ENCODE peak calls at places on chromosomes 6 and 20, in seven cellular contexts. One of them, this sample, is unnamed.

GRCh38 chr6:137728386-137729349 is 138.4 kb upstream of the TNFAIP3 start:
- DNase-seq in NCI-H2081: no peak
- DNase-seq in mucosa of descending colon: no peak
- DNase-seq in lower leg skin: no peak
- DNase-seq in stimulated activated CD4-positive, alpha-beta T cell treated with anti-CD3 and anti-CD28 coated beads, Interleukin-4, amount 100 ng/mL, for 24 hours: no peak
- DNase-seq in nucleus accumbens: no peak
- DNase-seq in heart left ventricle: peak; percentile 32
- DNase-seq in this sample: no peak

GRCh38 chr6:53461041-53461656 is 83.8 kb downstream of the GCLC start:
- DNase-seq in heart left ventricle: no peak
- DNase-seq in nucleus accumbens: no peak
- DNase-seq in lower leg skin: no peak
- DNase-seq in mucosa of descending colon: no peak
- DNase-seq in stimulated activated CD4-positive, alpha-beta T cell treated with anti-CD3 and anti-CD28 coated beads, Interleukin-4, amount 100 ng/mL, for 24 hours: no peak
- DNase-seq in NCI-H2081: peak; percentile 25
- DNase-seq in this sample: no peak

GRCh38 chr20:22182148-22182547 is 402.2 kb downstream of the FOXA2 start:
- DNase-seq in mucosa of descending colon: no peak
- DNase-seq in lower leg skin: no peak
- DNase-seq in heart left ventricle: no peak
- DNase-seq in stimulated activated CD4-positive, alpha-beta T cell treated with anti-CD3 and anti-CD28 coated beads, Interleukin-4, amount 100 ng/mL, for 24 hours: no peak
- DNase-seq in NCI-H2081: no peak
- DNase-seq in nucleus accumbens: no peak
- DNase-seq in this sample: no peak

GRCh38 chr20:50376179-50376887 is 133.8 kb upstream of the PTPN1 start:
- DNase-seq in lower leg skin: no peak
- DNase-seq in heart left ventricle: no peak
- DNase-seq in NCI-H2081: no peak
- DNase-seq in mucosa of descending colon: no peak
- DNase-seq in nucleus accumbens: no peak
- DNase-seq in stimulated activated CD4-positive, alpha-beta T cell treated with anti-CD3 and anti-CD28 coated beads, Interleukin-4, amount 100 ng/mL, for 24 hours: no peak
- DNase-seq in this sample: no peak

GRCh38 chr6:158635427-158636073 is 9.0 kb downstream of the DYNLT1 start:
- DNase-seq in heart left ventricle: no peak
- DNase-seq in stimulated activated CD4-positive, alpha-beta T cell treated with anti-CD3 and anti-CD28 coated beads, Interleukin-4, amount 100 ng/mL, for 24 hours: no peak
- DNase-seq in nucleus accumbens: no peak
- DNase-seq in lower leg skin: no peak
- DNase-seq in NCI-H2081: no peak
- DNase-seq in mucosa of descending colon: no peak
- DNase-seq in this sample: no peak

GRCh38 chr6:16146527-16146955 is 17.7 kb downstream of the MYLIP start:
- DNase-seq in mucosa of descending colon: no peak
- DNase-seq in lower leg skin: no peak
- DNase-seq in NCI-H2081: peak; percentile 90
- DNase-seq in stimulated activated CD4-positive, alpha-beta T cell treated with anti-CD3 and anti-CD28 coated beads, Interleukin-4, amount 100 ng/mL, for 24 hours: no peak
- DNase-seq in nucleus accumbens: no peak
- DNase-seq in heart left ventricle: no peak
- DNase-seq in this sample: no peak

GRCh38 chr20:21161926-21162325 is 36.0 kb downstream of the KIZ start:
- DNase-seq in NCI-H2081: no peak
- DNase-seq in stimulated activated CD4-positive, alpha-beta T cell treated with anti-CD3 and anti-CD28 coated beads, Interleukin-4, amount 100 ng/mL, for 24 hours: no peak
- DNase-seq in mucosa of descending colon: no peak
- DNase-seq in nucleus accumbens: no peak
- DNase-seq in heart left ventricle: no peak
- DNase-seq in lower leg skin: no peak
- DNase-seq in this sample: no peak

GRCh38 chr20:56628873-56629463 is at the start of gene TFAP2C:
- DNase-seq in nucleus accumbens: no peak
- DNase-seq in lower leg skin: peak; percentile 97
- DNase-seq in stimulated activated CD4-positive, alpha-beta T cell treated with anti-CD3 and anti-CD28 coated beads, Interleukin-4, amount 100 ng/mL, for 24 hours: peak; percentile 6
- DNase-seq in mucosa of descending colon: peak; percentile 82
- DNase-seq in heart left ventricle: peak; percentile 68
- DNase-seq in NCI-H2081: no peak
- DNase-seq in this sample: no peak

GRCh38 chr6:112061605-112062004 is 7.7 kb downstream of the CCN6 start:
- DNase-seq in stimulated activated CD4-positive, alpha-beta T cell treated with anti-CD3 and anti-CD28 coated beads, Interleukin-4, amount 100 ng/mL, for 24 hours: no peak
- DNase-seq in mucosa of descending colon: no peak
- DNase-seq in NCI-H2081: no peak
- DNase-seq in heart left ventricle: no peak
- DNase-seq in lower leg skin: no peak
- DNase-seq in nucleus accumbens: no peak
- DNase-seq in this sample: no peak

GRCh38 chr20:36273414-36274247 is 32.5 kb upstream of the DLGAP4 start:
- DNase-seq in nucleus accumbens: no peak
- DNase-seq in heart left ventricle: no peak
- DNase-seq in lower leg skin: peak; percentile 70
- DNase-seq in stimulated activated CD4-positive, alpha-beta T cell treated with anti-CD3 and anti-CD28 coated beads, Interleukin-4, amount 100 ng/mL, for 24 hours: no peak
- DNase-seq in NCI-H2081: no peak
- DNase-seq in mucosa of descending colon: peak; percentile 17
- DNase-seq in this sample: no peak

GRCh38 chr6:3317741-3318211 is 59.0 kb downstream of the PSMG4 start:
- DNase-seq in heart left ventricle: no peak
- DNase-seq in mucosa of descending colon: no peak
- DNase-seq in nucleus accumbens: no peak
- DNase-seq in NCI-H2081: no peak
- DNase-seq in lower leg skin: peak; percentile 58
- DNase-seq in stimulated activated CD4-positive, alpha-beta T cell treated with anti-CD3 and anti-CD28 coated beads, Interleukin-4, amount 100 ng/mL, for 24 hours: no peak
- DNase-seq in this sample: no peak